ENCODE peak calls at places on chromosomes 5 and 9, in eight cellular contexts. One of them, this sample, is unnamed. For H3K9me3, the result is how much of the 10 kb centered on the place peaks cover.

GRCh38 chr9:135945969-135946368 is 15.2 kb downstream of the UBAC1 start:
- DNase-seq in left lung: no peak
- DNase-seq in neural progenitor cell: no peak
- DNase-seq in pancreas: no peak
- DNase-seq in CD8-positive, alpha-beta memory T cell: no peak
- DNase-seq in heart right ventricle: no peak
- DNase-seq in IMR-90: no peak
- DNase-seq in tibial nerve: no peak
- DNase-seq in this sample: no peak

GRCh38 chr9:4640027-4640426 is 22.1 kb upstream of the PLPP6 start:
- DNase-seq in left lung: no peak
- DNase-seq in neural progenitor cell: peak
- DNase-seq in pancreas: no peak
- DNase-seq in CD8-positive, alpha-beta memory T cell: peak
- DNase-seq in heart right ventricle: no peak
- DNase-seq in IMR-90: no peak
- DNase-seq in tibial nerve: no peak
- DNase-seq in this sample: no peak

GRCh38 chr9:116027511-116027910 is 126.1 kb upstream of the PAPPA start:
- DNase-seq in left lung: no peak
- DNase-seq in neural progenitor cell: no peak
- DNase-seq in pancreas: no peak
- DNase-seq in CD8-positive, alpha-beta memory T cell: no peak
- DNase-seq in heart right ventricle: no peak
- DNase-seq in IMR-90: peak
- DNase-seq in tibial nerve: no peak
- DNase-seq in this sample: no peak

GRCh38 chr5:92513067-92513466 is 1068.0 kb downstream of the NR2F1-AS1 start:
- DNase-seq in left lung: no peak
- DNase-seq in neural progenitor cell: no peak
- DNase-seq in pancreas: no peak
- DNase-seq in CD8-positive, alpha-beta memory T cell: no peak
- DNase-seq in heart right ventricle: no peak
- DNase-seq in IMR-90: peak
- DNase-seq in tibial nerve: no peak
- DNase-seq in this sample: no peak

GRCh38 chr5:69042500-69042899 is 51.3 kb upstream of the SLC30A5 start:
- DNase-seq in left lung: no peak
- DNase-seq in neural progenitor cell: no peak
- DNase-seq in pancreas: no peak
- DNase-seq in CD8-positive, alpha-beta memory T cell: no peak
- DNase-seq in heart right ventricle: no peak
- DNase-seq in IMR-90: no peak
- DNase-seq in tibial nerve: no peak
- DNase-seq in this sample: no peak

GRCh38 chr9:137725598-137725997 is 106.8 kb downstream of the EHMT1 start:
- DNase-seq in left lung: no peak
- DNase-seq in neural progenitor cell: no peak
- DNase-seq in pancreas: no peak
- DNase-seq in CD8-positive, alpha-beta memory T cell: no peak
- DNase-seq in heart right ventricle: no peak
- DNase-seq in IMR-90: no peak
- DNase-seq in tibial nerve: no peak
- DNase-seq in this sample: no peak

GRCh38 chr9:128415222-128415621 is 5.4 kb upstream of the CERCAM start:
- DNase-seq in left lung: no peak
- DNase-seq in neural progenitor cell: no peak
- DNase-seq in pancreas: no peak
- DNase-seq in CD8-positive, alpha-beta memory T cell: no peak
- DNase-seq in heart right ventricle: no peak
- DNase-seq in IMR-90: no peak
- DNase-seq in tibial nerve: no peak
- DNase-seq in this sample: no peak

GRCh38 chr5:78269088-78269703 is 25.3 kb downstream of the AP3B1 start:
- DNase-seq in left lung: no peak
- DNase-seq in neural progenitor cell: no peak
- DNase-seq in pancreas: no peak
- DNase-seq in CD8-positive, alpha-beta memory T cell: no peak
- DNase-seq in heart right ventricle: no peak
- DNase-seq in IMR-90: peak
- DNase-seq in tibial nerve: no peak
- DNase-seq in this sample: peak

GRCh38 chr5:10632110-10632903 is 68.4 kb downstream of the ANKRD33B start:
- DNase-seq in left lung: peak
- DNase-seq in neural progenitor cell: no peak
- DNase-seq in pancreas: no peak
- DNase-seq in CD8-positive, alpha-beta memory T cell: peak
- DNase-seq in heart right ventricle: no peak
- DNase-seq in IMR-90: peak
- DNase-seq in tibial nerve: no peak
- DNase-seq in this sample: peak

GRCh38 chr9:114738581-114739316 is 56.8 kb upstream of the TEX48 start:
- DNase-seq in left lung: peak
- DNase-seq in neural progenitor cell: peak
- DNase-seq in pancreas: peak
- DNase-seq in CD8-positive, alpha-beta memory T cell: peak
- DNase-seq in heart right ventricle: peak
- DNase-seq in IMR-90: peak
- DNase-seq in tibial nerve: peak
- DNase-seq in this sample: peak

DNA sequence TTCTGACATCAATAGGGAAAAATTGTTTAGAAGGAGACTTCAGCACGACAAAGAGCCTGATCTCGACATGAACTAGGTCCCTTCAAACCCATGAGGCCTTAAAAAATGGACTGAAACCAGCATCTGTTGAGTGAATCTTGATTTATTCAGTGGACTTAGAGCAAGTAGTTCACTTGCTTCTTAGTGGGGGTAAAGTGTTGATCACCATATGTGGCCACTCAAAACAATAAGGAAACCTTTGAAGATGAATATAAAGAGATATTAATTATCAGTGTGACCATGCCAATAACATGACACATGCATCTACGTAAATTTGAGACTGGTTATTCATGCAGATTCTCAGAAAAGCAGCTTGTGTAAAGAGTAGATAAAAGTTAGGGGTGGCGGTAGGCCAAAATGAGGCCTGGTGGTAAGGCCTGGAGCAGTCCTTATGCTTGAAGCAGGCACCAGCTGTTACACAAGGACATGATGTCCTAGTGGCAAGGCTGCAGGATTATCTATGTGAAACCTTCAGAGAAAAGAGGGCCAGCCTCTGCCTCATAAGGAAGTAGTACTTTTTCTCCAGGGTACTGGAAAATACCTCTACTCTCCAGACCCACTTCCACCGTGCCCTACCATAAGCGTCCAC is 61.3 kb downstream of the S1PR3 start:
- DNase-seq in left lung: no peak
- DNase-seq in neural progenitor cell: no peak
- DNase-seq in pancreas: no peak
- DNase-seq in CD8-positive, alpha-beta memory T cell: no peak
- DNase-seq in heart right ventricle: no peak
- DNase-seq in IMR-90: no peak
- DNase-seq in tibial nerve: no peak
- DNase-seq in this sample: no peak
- H3K4me3 ChIP-seq in left lung: no peak
- H3K4me3 ChIP-seq in neural progenitor cell: no peak
- H3K4me3 ChIP-seq in pancreas: no peak
- H3K4me3 ChIP-seq in CD8-positive, alpha-beta memory T cell: no peak
- H3K4me3 ChIP-seq in heart right ventricle: no peak
- H3K4me3 ChIP-seq in IMR-90: no peak
- H3K4me3 ChIP-seq in tibial nerve: no peak
- H3K4me3 ChIP-seq in this sample: no peak

DNA sequence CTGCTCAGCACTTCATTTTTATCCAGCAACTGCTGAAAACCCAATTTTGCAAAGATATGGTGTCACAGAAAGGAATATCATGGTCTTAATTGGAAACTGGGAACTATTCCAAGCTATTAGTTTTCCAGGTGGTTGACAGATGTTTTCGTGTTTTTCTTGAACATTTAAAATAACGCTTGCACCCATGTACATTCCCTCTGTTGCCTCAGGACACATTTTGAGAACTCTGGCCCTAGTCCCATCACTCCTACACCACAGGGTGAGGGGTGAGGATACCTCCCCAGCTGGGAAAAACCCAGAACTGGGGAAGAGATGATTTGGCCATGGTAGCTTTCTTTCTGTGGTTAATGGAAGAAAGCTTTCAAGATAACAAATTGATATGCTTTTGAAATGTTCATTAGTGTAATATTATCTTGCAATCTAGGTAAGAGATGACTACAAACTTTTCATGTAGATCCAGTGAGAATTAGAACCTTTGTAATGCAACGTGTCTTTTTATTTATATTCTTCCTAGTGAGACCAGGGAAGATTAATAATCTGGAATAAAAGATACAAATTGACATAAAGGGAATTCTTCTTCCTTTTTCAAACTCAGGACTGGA is 627.0 kb downstream of the RAB3C start:
- DNase-seq in left lung: no peak
- DNase-seq in neural progenitor cell: no peak
- DNase-seq in pancreas: no peak
- DNase-seq in CD8-positive, alpha-beta memory T cell: no peak
- DNase-seq in heart right ventricle: no peak
- DNase-seq in IMR-90: peak
- DNase-seq in tibial nerve: no peak
- DNase-seq in this sample: no peak
- H3K9me3 ChIP-seq in left lung: under half
- H3K9me3 ChIP-seq in neural progenitor cell: under half
- H3K9me3 ChIP-seq in pancreas: under half
- H3K9me3 ChIP-seq in CD8-positive, alpha-beta memory T cell: under half
- H3K9me3 ChIP-seq in heart right ventricle: under half
- H3K9me3 ChIP-seq in IMR-90: under half
- H3K9me3 ChIP-seq in tibial nerve: under half
- H3K9me3 ChIP-seq in this sample: under half

GRCh38 chr5:109695005-109695926 is 5.5 kb downstream of the MAN2A1 start:
- DNase-seq in left lung: no peak
- DNase-seq in neural progenitor cell: no peak
- DNase-seq in pancreas: no peak
- DNase-seq in CD8-positive, alpha-beta memory T cell: no peak
- DNase-seq in heart right ventricle: no peak
- DNase-seq in IMR-90: no peak
- DNase-seq in tibial nerve: no peak
- DNase-seq in this sample: peak

GRCh38 chr5:109693535-109694152 is 3.9 kb downstream of the MAN2A1 start:
- DNase-seq in left lung: no peak
- DNase-seq in neural progenitor cell: peak
- DNase-seq in pancreas: no peak
- DNase-seq in CD8-positive, alpha-beta memory T cell: no peak
- DNase-seq in heart right ventricle: no peak
- DNase-seq in IMR-90: peak
- DNase-seq in tibial nerve: no peak
- DNase-seq in this sample: no peak

GRCh38 chr5:109692011-109692410 is 2.3 kb downstream of the MAN2A1 start:
- DNase-seq in left lung: no peak
- DNase-seq in neural progenitor cell: peak
- DNase-seq in pancreas: no peak
- DNase-seq in CD8-positive, alpha-beta memory T cell: no peak
- DNase-seq in heart right ventricle: no peak
- DNase-seq in IMR-90: peak
- DNase-seq in tibial nerve: no peak
- DNase-seq in this sample: no peak

GRCh38 chr5:109692852-109693251 is 3.1 kb downstream of the MAN2A1 start:
- DNase-seq in left lung: no peak
- DNase-seq in neural progenitor cell: peak
- DNase-seq in pancreas: no peak
- DNase-seq in CD8-positive, alpha-beta memory T cell: no peak
- DNase-seq in heart right ventricle: no peak
- DNase-seq in IMR-90: no peak
- DNase-seq in tibial nerve: no peak
- DNase-seq in this sample: no peak

GRCh38 chr5:109694451-109694891 is 4.7 kb downstream of the MAN2A1 start:
- DNase-seq in left lung: no peak
- DNase-seq in neural progenitor cell: no peak
- DNase-seq in pancreas: no peak
- DNase-seq in CD8-positive, alpha-beta memory T cell: no peak
- DNase-seq in heart right ventricle: no peak
- DNase-seq in IMR-90: peak
- DNase-seq in tibial nerve: no peak
- DNase-seq in this sample: no peak
- H3K4me3 ChIP-seq in left lung: no peak
- H3K4me3 ChIP-seq in neural progenitor cell: no peak
- H3K4me3 ChIP-seq in pancreas: no peak
- H3K4me3 ChIP-seq in CD8-positive, alpha-beta memory T cell: no peak
- H3K4me3 ChIP-seq in heart right ventricle: no peak
- H3K4me3 ChIP-seq in IMR-90: no peak
- H3K4me3 ChIP-seq in tibial nerve: no peak
- H3K4me3 ChIP-seq in this sample: no peak

GRCh38 chr5:4537489-4537888 is 602.6 kb upstream of the ADAMTS16 start:
- DNase-seq in left lung: peak
- DNase-seq in neural progenitor cell: no peak
- DNase-seq in pancreas: no peak
- DNase-seq in CD8-positive, alpha-beta memory T cell: no peak
- DNase-seq in heart right ventricle: no peak
- DNase-seq in IMR-90: no peak
- DNase-seq in tibial nerve: no peak
- DNase-seq in this sample: no peak

GRCh38 chr5:4541334-4541733 is 598.8 kb upstream of the ADAMTS16 start:
- DNase-seq in left lung: no peak
- DNase-seq in neural progenitor cell: no peak
- DNase-seq in pancreas: no peak
- DNase-seq in CD8-positive, alpha-beta memory T cell: no peak
- DNase-seq in heart right ventricle: no peak
- DNase-seq in IMR-90: no peak
- DNase-seq in tibial nerve: no peak
- DNase-seq in this sample: no peak

GRCh38 chr5:4544049-4544675 is 596.0 kb upstream of the ADAMTS16 start:
- DNase-seq in left lung: no peak
- DNase-seq in neural progenitor cell: peak
- DNase-seq in pancreas: no peak
- DNase-seq in CD8-positive, alpha-beta memory T cell: no peak
- DNase-seq in heart right ventricle: no peak
- DNase-seq in IMR-90: no peak
- DNase-seq in tibial nerve: no peak
- DNase-seq in this sample: no peak

GRCh38 chr5:4542145-4542778 is 597.9 kb upstream of the ADAMTS16 start:
- DNase-seq in left lung: no peak
- DNase-seq in neural progenitor cell: no peak
- DNase-seq in pancreas: no peak
- DNase-seq in CD8-positive, alpha-beta memory T cell: no peak
- DNase-seq in heart right ventricle: no peak
- DNase-seq in IMR-90: no peak
- DNase-seq in tibial nerve: no peak
- DNase-seq in this sample: no peak

DNA sequence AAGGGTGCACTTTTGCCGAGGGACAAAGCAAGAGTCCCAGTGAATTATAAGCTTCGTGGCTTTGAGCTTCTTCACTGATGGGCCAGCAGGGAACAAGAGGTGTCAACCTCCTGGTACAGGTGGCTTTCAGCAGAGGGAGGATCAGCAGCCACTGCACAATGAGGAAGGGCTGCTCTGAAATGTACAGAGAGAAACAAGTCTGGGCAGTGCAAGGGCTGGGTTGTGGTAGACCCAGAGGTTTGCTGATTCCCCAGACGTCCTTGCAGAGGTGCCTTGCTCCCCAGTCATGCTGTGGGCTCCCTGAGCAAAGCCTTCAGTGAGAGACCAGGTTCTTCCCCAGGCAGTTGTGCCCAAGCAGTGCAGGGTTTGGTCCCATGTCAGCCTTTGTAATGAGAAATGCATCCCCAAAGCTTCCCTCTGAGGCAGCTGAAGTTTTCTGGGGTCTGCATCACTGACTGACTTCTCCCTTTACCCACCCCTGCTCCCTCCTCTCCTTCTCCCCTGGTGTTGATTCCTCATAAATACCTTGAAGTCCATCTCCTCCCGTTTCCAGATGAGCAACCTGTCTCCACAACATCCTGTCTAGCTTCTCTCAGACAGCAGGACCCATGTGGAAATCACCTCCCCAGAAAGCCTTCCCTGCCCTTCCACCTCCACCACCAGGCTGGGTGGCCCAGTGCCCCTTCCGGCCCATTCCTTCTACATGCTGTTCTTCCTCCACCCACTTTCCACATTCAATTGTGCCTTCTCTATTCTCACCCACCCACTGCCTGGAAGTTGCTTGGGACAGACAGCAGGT is 599.6 kb upstream of the ADAMTS16 start:
- DNase-seq in left lung: no peak
- DNase-seq in neural progenitor cell: no peak
- DNase-seq in pancreas: no peak
- DNase-seq in CD8-positive, alpha-beta memory T cell: no peak
- DNase-seq in heart right ventricle: no peak
- DNase-seq in IMR-90: no peak
- DNase-seq in tibial nerve: no peak
- DNase-seq in this sample: no peak
- H3K9me3 ChIP-seq in left lung: under half
- H3K9me3 ChIP-seq in neural progenitor cell: under half
- H3K9me3 ChIP-seq in pancreas: under half
- H3K9me3 ChIP-seq in CD8-positive, alpha-beta memory T cell: under half
- H3K9me3 ChIP-seq in heart right ventricle: under half
- H3K9me3 ChIP-seq in IMR-90: under half
- H3K9me3 ChIP-seq in tibial nerve: under half
- H3K9me3 ChIP-seq in this sample: under half

This sample was measured in OCI-LY7.